ENCODE peak calls at places on chromosome 4, in four cellular contexts. T, C, H and O are unnamed samples.

GRCh38 chr4:39036172-39036571 is 4.0 kb upstream of the TMEM156 start:
- DNase-seq in H (peak; percentile 82), C (no peak), T (no peak), O (peak; percentile 41)

GRCh38 chr4:183926950-183927349 is 21.8 kb downstream of the STOX2 start:
- DNase-seq in C (no peak), H (no peak), T (no peak), O (no peak)

GRCh38 chr4:62162606-62163005 is 962.5 kb downstream of the ADGRL3 start:
- DNase-seq in H (no peak), T (no peak), C (no peak), O (no peak)

GRCh38 chr4:114284629-114285028 is 305.2 kb upstream of the ARSJ start:
- DNase-seq in C (no peak), T (no peak), H (no peak), O (no peak)

GRCh38 chr4:157096439-157096838 is 20.5 kb downstream of the GLRB start:
- DNase-seq in H (no peak), T (no peak), C (no peak), O (no peak)

GRCh38 chr4:3067473-3068001 is 6.8 kb downstream of the HTT-AS start:
- DNase-seq in C (no peak), T (no peak), H (no peak), O (no peak)

GRCh38 chr4:72513227-72513626 is 55.8 kb downstream of the ADAMTS3 start:
- DNase-seq in H (no peak), T (no peak), C (no peak), O (no peak)

GRCh38 chr4:134812611-134813010 is 611.0 kb upstream of the PABPC4L start:
- DNase-seq in T (no peak), H (no peak), C (no peak), O (no peak)

GRCh38 chr4:521636-522330 is 22.8 kb downstream of the PIGG start:
- DNase-seq in T (no peak), C (no peak), H (no peak), O (no peak)

GRCh38 chr4:182418054-182418734 is 175.0 kb downstream of the TENM3 start:
- DNase-seq in C (no peak), T (no peak), H (no peak), O (no peak)

GRCh38 chr4:74374561-74375327 is 9.8 kb downstream of the EREG start:
- DNase-seq in H (peak; percentile 65), T (no peak), C (peak; percentile 90), O (peak; percentile 71)

GRCh38 chr4:76518241-76518640 is 83.2 kb downstream of the SHROOM3 start:
- DNase-seq in H (peak; percentile 32), C (no peak), T (no peak), O (no peak)

GRCh38 chr4:183326853-183327252 is 4.6 kb upstream of the CLDN24 start:
- DNase-seq in H (peak; percentile 25), T (no peak), C (no peak), O (no peak)

GRCh38 chr4:168319486-168320019 is 1.0 kb upstream of the DDX60 start:
- DNase-seq in C (no peak), H (no peak), T (no peak), O (no peak)

GRCh38 chr4:181548873-181549541 is 694.2 kb upstream of the TENM3 start:
- DNase-seq in C (no peak), H (peak; percentile 92), T (no peak), O (peak; percentile 19)

GRCh38 chr4:55272576-55272975 is 73.5 kb upstream of the SRD5A3 start:
- DNase-seq in H (no peak), C (no peak), T (no peak), O (no peak)

GRCh38 chr4:67809502-67809901 is 55.3 kb upstream of the GNRHR start:
- DNase-seq in H (no peak), C (no peak), T (no peak), O (no peak)

GRCh38 chr4:138938371-138938699 is 77.2 kb upstream of the NOCT start:
- DNase-seq in C (no peak), T (no peak), H (peak; percentile 55), O (no peak)

GRCh38 chr4:84814100-84814750 is 152.3 kb downstream of the WDFY3 start:
- DNase-seq in T (no peak), H (peak; percentile 87), C (no peak), O (no peak)

GRCh38 chr4:1055721-1056590 is 44.5 kb downstream of the FGFRL1 start:
- DNase-seq in T (peak; percentile 70), H (no peak), C (no peak), O (no peak)

GRCh38 chr4:21211836-21212235 is 511.6 kb downstream of the PACRGL start:
- DNase-seq in T (no peak), C (no peak), H (no peak), O (no peak)

GRCh38 chr4:26458104-26458503 is 32.2 kb downstream of the CCKAR start:
- DNase-seq in T (no peak), C (no peak), H (peak; percentile 84), O (no peak)

GRCh38 chr4:108636246-108636645 is 14.2 kb upstream of the OSTC start:
- DNase-seq in C (no peak), H (no peak), T (no peak), O (no peak)

GRCh38 chr4:100828986-100829685 is 311.3 kb upstream of the EMCN start:
- DNase-seq in T (no peak), H (peak; percentile 13), C (no peak), O (no peak)

GRCh38 chr4:168796362-168797106 is 213.5 kb downstream of the CBR4 start:
- DNase-seq in H (peak; percentile 94), C (no peak), T (no peak), O (no peak)

GRCh38 chr4:177128306-177128705 is 181.4 kb upstream of the NEIL3 start:
- DNase-seq in T (no peak), H (peak; percentile 59), C (no peak), O (no peak)

GRCh38 chr4:120659626-120660170 is 262.8 kb downstream of the PRDM5 start:
- DNase-seq in H (no peak), T (no peak), C (no peak), O (no peak)

GRCh38 chr4:82380831-82381230 is 7.0 kb upstream of the HNRNPD start:
- DNase-seq in H (no peak), C (no peak), T (no peak), O (no peak)

GRCh38 chr4:141926414-141926813 is 290.0 kb downstream of the IL15 start:
- DNase-seq in H (no peak), T (no peak), C (no peak), O (no peak)

GRCh38 chr4:137614491-137614890 is 82.2 kb upstream of the PCDH18 start:
- DNase-seq in C (no peak), T (no peak), H (no peak), O (no peak)

GRCh38 chr4:40672528-40673522 is 43.2 kb upstream of the RBM47 start:
- DNase-seq in H (peak; percentile 99), C (peak; percentile 62), T (no peak), O (peak; percentile 49)

GRCh38 chr4:105107105-105107856 is 39.4 kb upstream of the TET2 start:
- DNase-seq in T (no peak), H (no peak), C (no peak), O (no peak)

GRCh38 chr4:89434364-89434988 is 126.9 kb upstream of the GPRIN3 start:
- DNase-seq in C (no peak), T (no peak), H (peak; percentile 41), O (no peak)

GRCh38 chr4:189771696-189772361 is 168.8 kb upstream of the FRG1 start:
- DNase-seq in H (no peak), T (no peak), C (no peak), O (no peak)

GRCh38 chr4:140254656-140255299 is 100.8 kb upstream of the MAML3 start:
- DNase-seq in C (no peak), T (no peak), H (no peak), O (no peak)

GRCh38 chr4:140260227-140260626 is 106.2 kb upstream of the MAML3 start:
- DNase-seq in C (no peak), H (peak; percentile 85), T (no peak), O (no peak)

GRCh38 chr4:142248946-142249345 is 597.2 kb downstream of the INPP4B start:
- DNase-seq in H (peak; percentile 79), T (no peak), C (no peak), O (no peak)

GRCh38 chr4:26821677-26822503 is 38.8 kb upstream of the STIM2 start:
- DNase-seq in H (no peak), T (no peak), C (no peak), O (peak; percentile 20)

GRCh38 chr4:80092088-80092487 is 19.1 kb upstream of the ANTXR2 start:
- DNase-seq in H (no peak), T (no peak), C (no peak), O (no peak)

GRCh38 chr4:26252349-26252748 is 68.5 kb upstream of the RBPJ start:
- DNase-seq in C (no peak), T (no peak), H (no peak), O (no peak)